ENCODE peak calls at places on chromosomes 4 and X, in five cellular contexts. Q, F, G, V and H are unnamed samples.

GRCh38 chr4:2812985-2813384 is 20.1 kb downstream of the SH3BP2 start:
- DNase-seq in Q (no peak), V (no peak), G (no peak), F (no peak), H (no peak)

GRCh38 chr4:156144961-156145360 is 191.3 kb upstream of the CTSO start:
- DNase-seq in V (no peak), F (no peak), G (no peak), Q (no peak), H (no peak)

GRCh38 chr4:47084795-47085194 is 53.4 kb downstream of the GABRB1 start:
- DNase-seq in F (no peak), Q (no peak), V (no peak), G (no peak), H (no peak)

GRCh38 chrX:134501942-134502341 is 42.0 kb downstream of the HPRT1 start:
- DNase-seq in Q (no peak), V (no peak), G (no peak), F (no peak), H (no peak)

GRCh38 chr4:186727149-186727976 is 3.7 kb upstream of the FAT1 start:
- DNase-seq in Q (no peak), F (no peak), V (no peak), G (no peak), H (no peak)

GRCh38 chr4:181569553-181569952 is 673.6 kb upstream of the TENM3 start:
- DNase-seq in F (no peak), V (peak; percentile 26), Q (no peak), G (peak; percentile 60), H (no peak)

GRCh38 chr4:8553216-8553615 is 27.0 kb upstream of the GPR78 start:
- DNase-seq in F (peak; percentile 63), Q (no peak), G (no peak), V (no peak), H (no peak)

GRCh38 chrX:131778269-131779218 is 234.7 kb downstream of the OR13H1 start:
- DNase-seq in V (no peak), Q (no peak), G (peak; percentile 9), F (no peak), H (no peak)

GRCh38 chrX:12949205-12949926 is 25.5 kb upstream of the TMSB4X start:
- DNase-seq in G (peak; percentile 48), V (no peak), Q (no peak), F (no peak), H (no peak)

GRCh38 chrX:107603433-107604159 is 24.7 kb upstream of the PRPS1 start:
- DNase-seq in V (no peak), F (no peak), Q (no peak), G (no peak), H (peak; percentile 48)

GRCh38 chr4:139951051-139951450 is 202.9 kb downstream of the MAML3 start:
- DNase-seq in G (peak; percentile 92), F (no peak), Q (no peak), V (no peak), H (no peak)

GRCh38 chr4:42843694-42844093 is 48.8 kb upstream of the GRXCR1 start:
- DNase-seq in F (no peak), V (no peak), Q (no peak), G (no peak), H (no peak)

GRCh38 chr4:108900018-108900417 is 137.2 kb upstream of the ETNPPL start:
- DNase-seq in V (no peak), Q (no peak), G (no peak), F (no peak), H (no peak)

GRCh38 chr4:10554694-10555093 is 97.5 kb upstream of the ZNF518B start:
- DNase-seq in Q (peak; percentile 67), F (no peak), V (peak; percentile 54), G (peak; percentile 56), H (no peak)

GRCh38 chr4:8105303-8106100 is 53.1 kb downstream of the ABLIM2 start:
- DNase-seq in F (no peak), Q (no peak), V (no peak), G (no peak), H (no peak)

GRCh38 chr4:74018116-74018515 is 19.6 kb upstream of the CXCL5 start:
- DNase-seq in V (no peak), Q (no peak), F (no peak), G (no peak), H (no peak)

GRCh38 chrX:78527263-78527662 is 131.9 kb downstream of the RTL3 start:
- DNase-seq in V (no peak), F (no peak), G (peak; percentile 84), Q (no peak), H (no peak)

GRCh38 chrX:140817943-140818342 is 108.4 kb downstream of the LINC00632 start:
- DNase-seq in F (no peak), V (peak; percentile 58), G (peak; percentile 46), Q (peak; percentile 9), H (no peak)

GRCh38 chr4:173243321-173243720 is 74.7 kb downstream of the GALNT7 start:
- DNase-seq in V (no peak), F (no peak), Q (no peak), G (peak; percentile 75), H (no peak)

GRCh38 chr4:65670331-65671031 is at the start of gene EPHA5:
- DNase-seq in G (peak; percentile 91), Q (peak; percentile 67), F (peak; percentile 72), V (no peak), H (peak; percentile 86)

GRCh38 chr4:102585329-102585728 is 84.2 kb downstream of the NFKB1 start:
- DNase-seq in Q (no peak), F (no peak), G (no peak), V (no peak), H (no peak)

GRCh38 chr4:67658302-67658701 is 42.7 kb downstream of the UBA6 start:
- DNase-seq in Q (no peak), G (no peak), F (no peak), V (no peak), H (no peak)

GRCh38 chr4:164931551-164932324 is 45.7 kb downstream of the TRIM61 start:
- DNase-seq in F (no peak), G (peak; percentile 48), Q (no peak), V (no peak), H (no peak)

GRCh38 chr4:80475236-80475635 is 139.7 kb downstream of the CFAP299 start:
- DNase-seq in Q (no peak), G (no peak), F (no peak), V (no peak), H (no peak)

GRCh38 chrX:9911479-9911878 is 55.7 kb upstream of the CLDN34 start:
- DNase-seq in G (peak; percentile 47), V (no peak), Q (no peak), F (no peak), H (no peak)

GRCh38 chrX:111874241-111874640 is 1.7 kb upstream of the TRPC5OS start:
- DNase-seq in Q (no peak), G (no peak), V (no peak), F (no peak), H (no peak)

GRCh38 chr4:184850431-184851199 is 24.8 kb upstream of the ACSL1 start:
- DNase-seq in F (peak; percentile 79), Q (no peak), G (no peak), V (peak; percentile 3), H (no peak)

GRCh38 chrX:47513697-47514085 is 30.7 kb upstream of the ZNF41 start:
- DNase-seq in G (no peak), Q (no peak), V (no peak), F (no peak), H (no peak)

GRCh38 chrX:42973321-42973720 is 195.4 kb upstream of the PPP1R2C start:
- DNase-seq in V (no peak), G (no peak), Q (no peak), F (no peak), H (no peak)

GRCh38 chr4:10096976-10097330 is 19.6 kb downstream of the WDR1 start:
- DNase-seq in G (no peak), F (no peak), Q (no peak), V (no peak), H (no peak)